ENCODE peak calls at places on chromosomes 5 and 9, in four cellular contexts. One of them, this sample, is unnamed.

GRCh38 chr5:97094579-97095317 is 47.7 kb downstream of the LIX1 start:
- DNase-seq in GM12878: peak
- DNase-seq in K562: no peak
- DNase-seq in endothelial cell of umbilical vein: no peak
- DNase-seq in this sample: no peak

GRCh38 chr9:76464706-76465105 is 5.7 kb downstream of the GCNT1 start:
- DNase-seq in K562: no peak
- DNase-seq in GM12878: no peak
- DNase-seq in endothelial cell of umbilical vein: no peak
- DNase-seq in this sample: no peak

GRCh38 chr9:113011911-113012381 is at the start of gene ZNF883:
- DNase-seq in K562: peak
- DNase-seq in GM12878: no peak
- DNase-seq in endothelial cell of umbilical vein: peak
- DNase-seq in this sample: peak

GRCh38 chr5:76527685-76528161 is 95.5 kb downstream of the F2RL2 start:
- DNase-seq in K562: no peak
- DNase-seq in GM12878: no peak
- DNase-seq in endothelial cell of umbilical vein: peak
- DNase-seq in this sample: peak

GRCh38 chr5:33843579-33843978 is 48.2 kb downstream of the ADAMTS12 start:
- DNase-seq in K562: no peak
- DNase-seq in GM12878: no peak
- DNase-seq in endothelial cell of umbilical vein: peak
- DNase-seq in this sample: peak

GRCh38 chr5:17216176-17216973 is 1.1 kb upstream of the BASP1 start:
- DNase-seq in GM12878: peak
- DNase-seq in endothelial cell of umbilical vein: peak
- DNase-seq in K562: peak
- DNase-seq in this sample: peak

GRCh38 chr5:173330151-173330855 is 2.1 kb upstream of the STC2 start:
- DNase-seq in endothelial cell of umbilical vein: no peak
- DNase-seq in K562: no peak
- DNase-seq in GM12878: no peak
- DNase-seq in this sample: no peak

GRCh38 chr9:18438300-18438925 is 35.5 kb upstream of the ADAMTSL1 start:
- DNase-seq in endothelial cell of umbilical vein: peak
- DNase-seq in GM12878: no peak
- DNase-seq in K562: no peak
- DNase-seq in this sample: peak

GRCh38 chr5:84696651-84697050 is 312.0 kb upstream of the EDIL3 start:
- DNase-seq in K562: no peak
- DNase-seq in endothelial cell of umbilical vein: no peak
- DNase-seq in GM12878: no peak
- DNase-seq in this sample: peak

GRCh38 chr9:28882528-28882927 is 1309.2 kb upstream of the C9orf72 start:
- DNase-seq in K562: no peak
- DNase-seq in endothelial cell of umbilical vein: no peak
- DNase-seq in GM12878: no peak
- DNase-seq in this sample: no peak

GRCh38 chr5:52922384-52922783 is 66.8 kb upstream of the ITGA2 start:
- DNase-seq in endothelial cell of umbilical vein: peak
- DNase-seq in GM12878: no peak
- DNase-seq in K562: no peak
- DNase-seq in this sample: peak

GRCh38 chr5:141821430-141821925 is 56.7 kb downstream of the PCDH1 start:
- DNase-seq in GM12878: no peak
- DNase-seq in K562: peak
- DNase-seq in endothelial cell of umbilical vein: peak
- DNase-seq in this sample: peak

GRCh38 chr5:132473019-132473531 is 17.5 kb downstream of the IRF1 start:
- DNase-seq in GM12878: no peak
- DNase-seq in K562: no peak
- DNase-seq in endothelial cell of umbilical vein: no peak
- DNase-seq in this sample: no peak

GRCh38 chr9:88998506-88998905 is 7.2 kb downstream of the S1PR3 start:
- DNase-seq in GM12878: no peak
- DNase-seq in endothelial cell of umbilical vein: peak
- DNase-seq in K562: no peak
- DNase-seq in this sample: no peak

GRCh38 chr9:95226921-95227320 is 90.6 kb downstream of the FANCC start:
- DNase-seq in endothelial cell of umbilical vein: no peak
- DNase-seq in GM12878: no peak
- DNase-seq in K562: no peak
- DNase-seq in this sample: no peak

GRCh38 chr5:81014348-81014747 is 54.2 kb downstream of the RASGRF2 start:
- DNase-seq in GM12878: no peak
- DNase-seq in K562: no peak
- DNase-seq in endothelial cell of umbilical vein: no peak
- DNase-seq in this sample: no peak

GRCh38 chr5:40521108-40521785 is 158.5 kb upstream of the PTGER4 start:
- DNase-seq in endothelial cell of umbilical vein: peak
- DNase-seq in GM12878: no peak
- DNase-seq in K562: no peak
- DNase-seq in this sample: no peak

GRCh38 chr5:151105561-151105960 is 24.7 kb upstream of the TNIP1 start:
- DNase-seq in GM12878: no peak
- DNase-seq in K562: no peak
- DNase-seq in endothelial cell of umbilical vein: no peak
- DNase-seq in this sample: no peak

GRCh38 chr9:23036416-23036815 is 589.8 kb downstream of the DMRTA1 start:
- DNase-seq in K562: no peak
- DNase-seq in GM12878: no peak
- DNase-seq in endothelial cell of umbilical vein: no peak
- DNase-seq in this sample: no peak

GRCh38 chr9:122445155-122445749 is 32.5 kb downstream of the OR1J1 start:
- DNase-seq in endothelial cell of umbilical vein: peak
- DNase-seq in K562: no peak
- DNase-seq in GM12878: no peak
- DNase-seq in this sample: peak

GRCh38 chr9:115938479-115938878 is 215.1 kb upstream of the PAPPA start:
- DNase-seq in endothelial cell of umbilical vein: no peak
- DNase-seq in K562: no peak
- DNase-seq in GM12878: no peak
- DNase-seq in this sample: no peak

GRCh38 chr5:152052470-152052869 is 127.8 kb upstream of the GLRA1 start:
- DNase-seq in GM12878: no peak
- DNase-seq in K562: no peak
- DNase-seq in endothelial cell of umbilical vein: no peak
- DNase-seq in this sample: no peak

GRCh38 chr5:100852988-100853449 is 50.1 kb downstream of the ST8SIA4 start:
- DNase-seq in GM12878: peak
- DNase-seq in endothelial cell of umbilical vein: no peak
- DNase-seq in K562: no peak
- DNase-seq in this sample: no peak

GRCh38 chr5:37717613-37718431 is 122.0 kb downstream of the GDNF start:
- DNase-seq in GM12878: no peak
- DNase-seq in endothelial cell of umbilical vein: peak
- DNase-seq in K562: peak
- DNase-seq in this sample: peak
- TF ChIP-seq FOS in GM12878: no peak
- TF ChIP-seq FOS in endothelial cell of umbilical vein: peak
- TF ChIP-seq FOS in K562: no peak
- TF ChIP-seq FOS in this sample: peak

GRCh38 chr9:133981958-133982681 is 10.0 kb downstream of the VAV2 start:
- DNase-seq in K562: no peak
- DNase-seq in GM12878: no peak
- DNase-seq in endothelial cell of umbilical vein: no peak
- DNase-seq in this sample: no peak
- TF ChIP-seq FOS in K562: no peak
- TF ChIP-seq FOS in GM12878: no peak
- TF ChIP-seq FOS in endothelial cell of umbilical vein: no peak
- TF ChIP-seq FOS in this sample: no peak

GRCh38 chr9:6877671-6878161 is 119.9 kb downstream of the KDM4C start:
- DNase-seq in K562: no peak
- DNase-seq in endothelial cell of umbilical vein: no peak
- DNase-seq in GM12878: no peak
- DNase-seq in this sample: peak
- TF ChIP-seq FOS in K562: no peak
- TF ChIP-seq FOS in endothelial cell of umbilical vein: no peak
- TF ChIP-seq FOS in GM12878: no peak
- TF ChIP-seq FOS in this sample: peak

GRCh38 chr9:14247577-14247976 is 66.4 kb downstream of the NFIB start:
- DNase-seq in K562: no peak
- DNase-seq in endothelial cell of umbilical vein: no peak
- DNase-seq in GM12878: no peak
- DNase-seq in this sample: no peak

GRCh38 chr9:14243514-14244042 is 70.4 kb downstream of the NFIB start:
- DNase-seq in endothelial cell of umbilical vein: peak
- DNase-seq in K562: no peak
- DNase-seq in GM12878: no peak
- DNase-seq in this sample: peak

GRCh38 chr9:14246951-14247350 is 67.0 kb downstream of the NFIB start:
- DNase-seq in GM12878: no peak
- DNase-seq in K562: no peak
- DNase-seq in endothelial cell of umbilical vein: no peak
- DNase-seq in this sample: no peak

GRCh38 chr9:14248149-14248548 is 65.8 kb downstream of the NFIB start:
- DNase-seq in endothelial cell of umbilical vein: no peak
- DNase-seq in GM12878: no peak
- DNase-seq in K562: no peak
- DNase-seq in this sample: no peak

DNA sequence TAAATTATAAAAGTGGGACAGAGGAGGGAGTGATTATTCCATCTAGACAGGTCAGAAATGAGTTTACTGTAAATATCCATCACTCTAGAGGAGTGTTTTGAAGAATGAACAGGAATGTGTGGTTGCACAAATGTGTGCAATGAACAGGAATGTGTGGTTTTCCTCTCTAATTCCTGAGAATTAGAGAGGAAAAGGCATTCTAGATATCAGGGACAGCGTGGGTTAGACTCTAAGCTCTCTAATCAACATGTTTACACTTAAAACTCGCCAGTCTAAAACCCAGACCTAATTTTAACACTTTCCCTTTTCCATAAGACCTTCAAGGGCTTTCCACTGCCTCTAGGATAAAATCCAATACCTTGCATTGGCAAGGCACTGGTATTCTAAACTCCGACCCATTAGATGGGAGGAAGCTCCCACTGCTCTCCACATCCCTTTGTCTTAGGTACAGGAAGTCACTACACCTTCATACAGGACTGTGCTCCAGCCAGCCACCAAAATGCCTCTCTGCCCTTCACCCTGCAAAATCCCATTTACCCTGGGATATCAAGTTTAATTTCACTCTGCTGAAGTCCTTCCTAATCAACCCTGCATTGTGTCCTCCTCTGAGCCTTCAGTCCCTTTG is 67.9 kb downstream of the NFIB start:
- DNase-seq in K562: no peak
- DNase-seq in endothelial cell of umbilical vein: peak
- DNase-seq in GM12878: no peak
- DNase-seq in this sample: peak
- TF ChIP-seq FOS in K562: no peak
- TF ChIP-seq FOS in endothelial cell of umbilical vein: no peak
- TF ChIP-seq FOS in GM12878: no peak
- TF ChIP-seq FOS in this sample: no peak

DNA sequence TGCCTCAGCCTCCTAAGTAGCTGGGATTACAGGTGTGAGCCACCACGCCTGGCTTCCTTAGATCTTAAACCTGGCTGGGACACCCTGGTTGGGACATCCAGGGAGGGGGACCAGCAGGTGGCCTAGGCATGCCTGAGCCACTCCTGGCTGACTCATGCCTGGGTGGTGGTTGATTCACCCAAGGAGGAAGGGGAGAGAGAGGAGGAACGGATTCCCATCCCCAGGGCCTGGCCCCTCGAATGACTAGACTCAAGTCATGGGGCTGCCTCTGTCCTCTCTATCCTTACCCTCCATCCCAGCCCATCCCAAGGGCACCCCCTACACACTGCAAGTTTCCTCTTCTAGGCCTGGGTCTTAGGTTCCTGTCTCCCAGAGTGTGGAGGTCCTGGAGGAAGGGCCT is 12.7 kb downstream of the EEIG1 start:
- DNase-seq in GM12878: no peak
- DNase-seq in K562: no peak
- DNase-seq in endothelial cell of umbilical vein: peak
- DNase-seq in this sample: peak
- TF ChIP-seq FOS in GM12878: no peak
- TF ChIP-seq FOS in K562: no peak
- TF ChIP-seq FOS in endothelial cell of umbilical vein: no peak
- TF ChIP-seq FOS in this sample: peak

GRCh38 chr9:136996361-136997281 is at the start of gene CLIC3:
- DNase-seq in K562: peak
- DNase-seq in GM12878: no peak
- DNase-seq in endothelial cell of umbilical vein: no peak
- DNase-seq in this sample: no peak
- TF ChIP-seq FOS in K562: no peak
- TF ChIP-seq FOS in GM12878: no peak
- TF ChIP-seq FOS in endothelial cell of umbilical vein: no peak
- TF ChIP-seq FOS in this sample: no peak

DNA sequence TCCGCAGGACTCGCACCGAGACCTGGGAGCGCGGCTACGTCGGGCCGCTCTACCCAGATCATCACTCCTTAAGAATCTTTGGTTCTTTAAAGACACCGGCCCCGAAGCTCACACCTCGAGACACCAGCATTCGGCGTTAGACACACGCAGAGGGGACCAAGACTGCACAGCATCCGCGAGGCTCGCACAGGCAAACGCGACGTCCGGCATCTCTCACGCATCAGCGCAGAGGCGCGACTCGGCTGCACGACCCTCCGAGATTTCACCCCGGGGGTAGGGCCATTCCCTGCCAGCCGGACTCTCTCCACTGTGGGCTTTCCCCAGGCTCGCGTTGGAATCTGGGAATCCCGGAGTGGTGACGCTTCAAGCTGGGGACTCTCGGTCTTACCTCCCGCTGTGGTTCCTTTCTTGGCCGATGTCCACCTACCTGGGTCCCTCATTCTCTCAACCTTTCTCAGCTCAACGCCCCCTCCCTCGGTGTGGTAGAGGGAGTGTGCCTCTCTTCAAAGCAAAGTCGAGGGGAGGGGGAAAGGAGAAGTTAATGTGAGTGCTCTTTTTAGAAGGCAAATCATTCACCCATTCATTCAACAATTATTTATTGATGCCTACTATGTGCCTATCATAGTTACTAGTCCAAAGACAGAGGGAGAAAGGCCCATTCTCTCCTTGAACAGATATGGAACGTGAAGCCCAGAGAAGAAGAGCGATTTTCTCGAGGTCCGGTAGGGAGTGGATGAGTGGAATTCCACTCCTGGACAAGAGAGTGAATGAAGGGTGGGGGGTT is 1.3 kb upstream of the HAND1 start:
- DNase-seq in endothelial cell of umbilical vein: no peak
- DNase-seq in K562: no peak
- DNase-seq in GM12878: no peak
- DNase-seq in this sample: no peak
- TF ChIP-seq FOS in endothelial cell of umbilical vein: no peak
- TF ChIP-seq FOS in K562: no peak
- TF ChIP-seq FOS in GM12878: no peak
- TF ChIP-seq FOS in this sample: no peak

GRCh38 chr5:622359-622758 is 10.2 kb downstream of the CEP72 start:
- DNase-seq in endothelial cell of umbilical vein: no peak
- DNase-seq in K562: no peak
- DNase-seq in GM12878: no peak
- DNase-seq in this sample: no peak

GRCh38 chr5:622946-623522 is 10.9 kb downstream of the CEP72 start:
- DNase-seq in GM12878: no peak
- DNase-seq in K562: no peak
- DNase-seq in endothelial cell of umbilical vein: no peak
- DNase-seq in this sample: no peak

GRCh38 chr5:620152-620551 is 8.0 kb downstream of the CEP72 start:
- DNase-seq in K562: no peak
- DNase-seq in GM12878: no peak
- DNase-seq in endothelial cell of umbilical vein: no peak
- DNase-seq in this sample: no peak

GRCh38 chr5:620586-621180 is 8.5 kb downstream of the CEP72 start:
- DNase-seq in K562: no peak
- DNase-seq in endothelial cell of umbilical vein: no peak
- DNase-seq in GM12878: no peak
- DNase-seq in this sample: no peak

GRCh38 chr5:621341-621761 is 9.2 kb downstream of the CEP72 start:
- DNase-seq in K562: no peak
- DNase-seq in endothelial cell of umbilical vein: no peak
- DNase-seq in GM12878: no peak
- DNase-seq in this sample: no peak
- TF ChIP-seq FOS in K562: no peak
- TF ChIP-seq FOS in endothelial cell of umbilical vein: no peak
- TF ChIP-seq FOS in GM12878: no peak
- TF ChIP-seq FOS in this sample: no peak